ENCODE peak calls at places on chromosomes 11 and 22, in ten cellular contexts. One of them, this sample, is unnamed.

GRCh38 chr11:88357323-88358039 is 19.9 kb upstream of the CTSC start:
- DNase-seq in sigmoid colon: no peak
- DNase-seq in transverse colon: no peak
- DNase-seq in stomach: no peak
- DNase-seq in HL-60: no peak
- DNase-seq in GM23338: no peak
- DNase-seq in H1: no peak
- DNase-seq in K562: peak; percentile 42
- DNase-seq in esophagus muscularis mucosa: no peak
- DNase-seq in HCT116: no peak
- DNase-seq in this sample: no peak

GRCh38 chr11:45872513-45873356 is 12.7 kb upstream of the MAPK8IP1 start:
- DNase-seq in sigmoid colon: no peak
- DNase-seq in transverse colon: no peak
- DNase-seq in stomach: peak; percentile 39
- DNase-seq in HL-60: no peak
- DNase-seq in GM23338: peak; percentile 95
- DNase-seq in H1: peak; percentile 73
- DNase-seq in K562: peak; percentile 81
- DNase-seq in esophagus muscularis mucosa: no peak
- DNase-seq in HCT116: peak; percentile 41
- DNase-seq in this sample: peak; percentile 40

GRCh38 chr22:32097018-32097417 is 54.0 kb downstream of the SLC5A1 start:
- DNase-seq in sigmoid colon: no peak
- DNase-seq in transverse colon: no peak
- DNase-seq in stomach: no peak
- DNase-seq in HL-60: no peak
- DNase-seq in GM23338: no peak
- DNase-seq in H1: no peak
- DNase-seq in K562: no peak
- DNase-seq in esophagus muscularis mucosa: peak; percentile 74
- DNase-seq in HCT116: no peak
- DNase-seq in this sample: no peak

GRCh38 chr22:50699754-50700386 is 27.2 kb downstream of the SHANK3 start:
- DNase-seq in sigmoid colon: peak; percentile 48
- DNase-seq in transverse colon: no peak
- DNase-seq in stomach: no peak
- DNase-seq in HL-60: no peak
- DNase-seq in GM23338: peak; percentile 80
- DNase-seq in H1: peak; percentile 33
- DNase-seq in K562: peak; percentile 34
- DNase-seq in esophagus muscularis mucosa: no peak
- DNase-seq in HCT116: no peak
- DNase-seq in this sample: no peak

GRCh38 chr22:49202226-49202625 is 625.4 kb downstream of the BRD1 start:
- DNase-seq in sigmoid colon: peak; percentile 50
- DNase-seq in transverse colon: no peak
- DNase-seq in stomach: peak; percentile 5
- DNase-seq in HL-60: no peak
- DNase-seq in GM23338: no peak
- DNase-seq in H1: no peak
- DNase-seq in K562: no peak
- DNase-seq in esophagus muscularis mucosa: no peak
- DNase-seq in HCT116: no peak
- DNase-seq in this sample: peak; percentile 11

GRCh38 chr11:6746086-6746618 is 25.6 kb downstream of the OR2AG2 start:
- DNase-seq in sigmoid colon: no peak
- DNase-seq in transverse colon: peak; percentile 55
- DNase-seq in stomach: peak; percentile 28
- DNase-seq in HL-60: no peak
- DNase-seq in GM23338: no peak
- DNase-seq in H1: no peak
- DNase-seq in K562: no peak
- DNase-seq in esophagus muscularis mucosa: no peak
- DNase-seq in HCT116: no peak
- DNase-seq in this sample: no peak

GRCh38 chr11:43697679-43698078 is 17.1 kb downstream of the HSD17B12 start:
- DNase-seq in sigmoid colon: no peak
- DNase-seq in transverse colon: no peak
- DNase-seq in stomach: no peak
- DNase-seq in HL-60: no peak
- DNase-seq in GM23338: no peak
- DNase-seq in H1: no peak
- DNase-seq in K562: no peak
- DNase-seq in esophagus muscularis mucosa: no peak
- DNase-seq in HCT116: no peak
- DNase-seq in this sample: no peak

GRCh38 chr11:116606060-116606459 is 166.7 kb downstream of the BUD13 start:
- DNase-seq in sigmoid colon: no peak
- DNase-seq in transverse colon: no peak
- DNase-seq in stomach: no peak
- DNase-seq in HL-60: no peak
- DNase-seq in GM23338: no peak
- DNase-seq in H1: no peak
- DNase-seq in K562: no peak
- DNase-seq in esophagus muscularis mucosa: no peak
- DNase-seq in HCT116: no peak
- DNase-seq in this sample: no peak

GRCh38 chr11:45048870-45049825 is 97.3 kb upstream of the PRDM11 start:
- DNase-seq in sigmoid colon: no peak
- DNase-seq in transverse colon: no peak
- DNase-seq in stomach: no peak
- DNase-seq in HL-60: no peak
- DNase-seq in GM23338: no peak
- DNase-seq in H1: no peak
- DNase-seq in K562: no peak
- DNase-seq in esophagus muscularis mucosa: no peak
- DNase-seq in HCT116: no peak
- DNase-seq in this sample: no peak

GRCh38 chr11:22465620-22466019 is 127.4 kb downstream of the SLC17A6 start:
- DNase-seq in sigmoid colon: no peak
- DNase-seq in transverse colon: no peak
- DNase-seq in stomach: no peak
- DNase-seq in HL-60: no peak
- DNase-seq in GM23338: no peak
- DNase-seq in H1: no peak
- DNase-seq in K562: no peak
- DNase-seq in esophagus muscularis mucosa: no peak
- DNase-seq in HCT116: no peak
- DNase-seq in this sample: no peak

GRCh38 chr11:60950024-60950423 is 2.0 kb downstream of the SLC15A3 start:
- DNase-seq in sigmoid colon: peak; percentile 68
- DNase-seq in transverse colon: no peak
- DNase-seq in stomach: no peak
- DNase-seq in HL-60: no peak
- DNase-seq in GM23338: no peak
- DNase-seq in H1: no peak
- DNase-seq in K562: no peak
- DNase-seq in esophagus muscularis mucosa: no peak
- DNase-seq in HCT116: no peak
- DNase-seq in this sample: no peak
- H3K4me3 ChIP-seq in sigmoid colon: peak overlapping the region; percentile 51
- H3K4me3 ChIP-seq in transverse colon: peak overlapping the region; percentile 44
- H3K4me3 ChIP-seq in stomach: peak overlapping the region; percentile 56
- H3K4me3 ChIP-seq in HL-60: no peak overlapping the region
- H3K4me3 ChIP-seq in GM23338: peak overlapping the region; percentile 68
- H3K4me3 ChIP-seq in H1: no peak overlapping the region
- H3K4me3 ChIP-seq in K562: no peak overlapping the region
- H3K4me3 ChIP-seq in esophagus muscularis mucosa: peak overlapping the region; percentile 57
- H3K4me3 ChIP-seq in HCT116: no peak overlapping the region
- H3K4me3 ChIP-seq in this sample: peak overlapping the region; percentile 74

DNA sequence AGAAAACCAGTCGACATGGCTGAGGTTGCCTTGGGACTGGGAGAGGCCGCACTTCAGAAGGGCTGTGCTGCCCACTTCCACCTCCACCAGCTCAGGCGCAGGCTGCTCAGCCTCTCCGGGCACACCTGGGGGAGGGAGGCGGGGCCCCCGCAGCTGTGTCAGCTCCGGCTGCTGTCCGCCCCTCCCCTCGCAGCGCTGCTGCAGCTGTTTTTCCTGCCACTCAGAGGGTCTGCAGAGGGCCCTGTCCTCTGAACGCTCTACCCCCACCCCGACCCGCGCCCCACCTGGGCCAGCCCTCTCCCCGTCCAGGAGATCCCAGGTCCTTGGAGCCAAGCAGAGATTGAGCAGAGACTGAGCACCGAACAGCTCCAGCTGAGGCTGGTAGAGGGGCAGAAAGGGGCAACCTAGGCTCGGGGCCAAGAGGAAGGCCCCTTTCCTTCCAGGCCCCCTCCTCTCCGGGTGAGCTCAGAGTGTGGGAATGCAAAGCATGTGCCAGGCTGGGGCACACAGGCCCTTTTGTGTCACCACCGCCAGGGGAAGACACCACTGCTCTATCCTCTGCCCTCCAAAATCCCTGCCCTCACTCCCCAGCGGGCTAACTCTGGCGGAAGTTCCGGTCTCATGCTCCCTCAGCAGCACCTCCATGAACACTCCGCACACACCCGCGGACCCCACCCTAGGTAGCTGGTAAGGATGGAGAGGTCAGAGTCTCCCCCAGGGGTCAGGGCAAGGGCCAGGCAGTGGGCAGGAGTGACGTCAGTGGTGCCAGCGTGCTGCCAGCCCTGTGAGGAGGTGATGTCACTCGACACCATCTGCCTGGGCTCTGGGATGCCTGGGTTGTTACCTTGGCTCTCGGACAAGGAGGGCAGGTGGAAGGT is 1.6 kb downstream of the MCAM start:
- DNase-seq in sigmoid colon: peak; percentile 79
- DNase-seq in transverse colon: peak; percentile 62
- DNase-seq in stomach: no peak
- DNase-seq in HL-60: no peak
- DNase-seq in GM23338: peak; percentile 73
- DNase-seq in H1: no peak
- DNase-seq in K562: no peak
- DNase-seq in esophagus muscularis mucosa: no peak
- DNase-seq in HCT116: no peak
- DNase-seq in this sample: peak; percentile 85
- H3K27ac ChIP-seq in sigmoid colon: peak overlapping the region; percentile 94
- H3K27ac ChIP-seq in transverse colon: peak overlapping the region; percentile 88
- H3K27ac ChIP-seq in stomach: peak overlapping the region; percentile 95
- H3K27ac ChIP-seq in HL-60: no peak overlapping the region
- H3K27ac ChIP-seq in GM23338: no peak overlapping the region
- H3K27ac ChIP-seq in H1: no peak overlapping the region
- H3K27ac ChIP-seq in K562: no peak overlapping the region
- H3K27ac ChIP-seq in esophagus muscularis mucosa: peak overlapping the region; percentile 98
- H3K27ac ChIP-seq in HCT116: peak overlapping the region; percentile 66
- H3K27ac ChIP-seq in this sample: peak overlapping the region; percentile 91

GRCh38 chr22:17152971-17153370 is 6.1 kb downstream of the HDHD5 start:
- DNase-seq in sigmoid colon: no peak
- DNase-seq in transverse colon: peak; percentile 46
- DNase-seq in stomach: no peak
- DNase-seq in HL-60: no peak
- DNase-seq in GM23338: no peak
- DNase-seq in H1: no peak
- DNase-seq in K562: no peak
- DNase-seq in esophagus muscularis mucosa: no peak
- DNase-seq in HCT116: no peak
- DNase-seq in this sample: no peak
- TF ChIP-seq POLR2AphosphoS5 in sigmoid colon: no peak
- TF ChIP-seq POLR2AphosphoS5 in transverse colon: no peak
- TF ChIP-seq POLR2AphosphoS5 in stomach: no peak
- TF ChIP-seq POLR2AphosphoS5 in HL-60: no peak
- TF ChIP-seq POLR2AphosphoS5 in GM23338: no peak
- TF ChIP-seq POLR2AphosphoS5 in H1: no peak
- TF ChIP-seq POLR2AphosphoS5 in K562: no peak
- TF ChIP-seq POLR2AphosphoS5 in esophagus muscularis mucosa: no peak
- TF ChIP-seq POLR2AphosphoS5 in HCT116: no peak
- TF ChIP-seq POLR2AphosphoS5 in this sample: no peak

DNA sequence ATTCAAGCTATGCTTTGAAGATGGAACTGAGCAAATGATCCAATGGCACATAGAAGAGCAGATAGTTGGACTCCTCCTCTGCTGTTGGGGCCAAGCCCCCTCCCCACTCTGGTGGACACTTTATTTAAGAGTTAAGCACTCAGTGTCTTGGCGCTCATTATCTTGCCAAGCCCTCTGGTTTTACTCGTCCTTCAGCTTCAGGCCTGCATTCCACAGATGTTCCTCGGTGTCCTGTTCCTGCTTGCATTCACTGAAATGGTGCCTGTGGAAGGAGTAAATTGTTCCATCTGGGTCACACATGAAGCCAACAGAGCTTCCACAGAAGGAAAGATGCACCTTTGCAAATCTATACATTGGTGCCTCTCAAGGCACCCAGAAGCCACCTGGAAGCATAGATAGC is 26.1 kb downstream of the MAML2 start:
- DNase-seq in sigmoid colon: no peak
- DNase-seq in transverse colon: no peak
- DNase-seq in stomach: no peak
- DNase-seq in HL-60: no peak
- DNase-seq in GM23338: no peak
- DNase-seq in H1: no peak
- DNase-seq in K562: no peak
- DNase-seq in esophagus muscularis mucosa: no peak
- DNase-seq in HCT116: no peak
- DNase-seq in this sample: no peak
- H3K4me3 ChIP-seq in sigmoid colon: no peak overlapping the region
- H3K4me3 ChIP-seq in transverse colon: no peak overlapping the region
- H3K4me3 ChIP-seq in stomach: no peak overlapping the region
- H3K4me3 ChIP-seq in HL-60: no peak overlapping the region
- H3K4me3 ChIP-seq in GM23338: no peak overlapping the region
- H3K4me3 ChIP-seq in H1: no peak overlapping the region
- H3K4me3 ChIP-seq in K562: no peak overlapping the region
- H3K4me3 ChIP-seq in esophagus muscularis mucosa: no peak overlapping the region
- H3K4me3 ChIP-seq in HCT116: no peak overlapping the region
- H3K4me3 ChIP-seq in this sample: no peak overlapping the region

This sample was measured in upper lobe of left lung.